ENCODE peak calls at places on chromosomes 4 and X, in ten cellular contexts. O is MG63; B is MM.1S; Y is kidney epithelial cell; Q is CD8-positive, alpha-beta memory T cell; R is adipocyte; K is fibroblast of lung; Z is retinal pigment epithelial cell; P is fibroblast of pulmonary artery; I is coronary artery. H is an unnamed sample.

GRCh38 chr4:174213734-174214101 is 69.7 kb downstream of the FBXO8 start:
- DNase-seq in I (no peak), Z (no peak), P (no peak), Q (no peak), K (no peak), O (no peak), R (no peak), Y (no peak), B (no peak), H (no peak)

GRCh38 chr4:61273237-61273636 is 73.1 kb downstream of the ADGRL3 start:
- DNase-seq in R (peak; percentile 64), I (no peak), Q (no peak), Y (no peak), O (no peak), P (peak; percentile 37), K (no peak), Z (no peak), B (no peak), H (peak; percentile 8)

GRCh38 chr4:73676881-73677323 is 56.7 kb upstream of the RASSF6 start:
- DNase-seq in Z (peak; percentile 46), Q (no peak), B (no peak), I (no peak), P (peak; percentile 55), O (peak; percentile 47), R (no peak), K (peak; percentile 58), Y (peak; percentile 96), H (peak; percentile 59)

GRCh38 chr4:40672528-40673522 is 43.2 kb upstream of the RBM47 start:
- DNase-seq in Y (peak; percentile 99), R (peak; percentile 81), Q (peak; percentile 6), I (no peak), P (peak; percentile 99), B (no peak), Z (peak; percentile 99), O (no peak), K (peak; percentile 100), H (peak; percentile 99)

GRCh38 chr4:112031712-112032328 is 113.4 kb upstream of the FAM241A start:
- DNase-seq in Z (no peak), K (peak; percentile 41), R (peak; percentile 81), P (peak; percentile 75), Q (no peak), B (peak; percentile 57), Y (no peak), I (no peak), O (no peak), H (peak; percentile 68)

GRCh38 chrX:119093991-119094741 is 21.4 kb downstream of the CT47C1 start:
- DNase-seq in K (peak; percentile 13), P (no peak), O (no peak), B (no peak), R (peak; percentile 0), Z (no peak), Y (no peak), I (no peak), Q (no peak), H (peak; percentile 61)

GRCh38 chr4:74665346-74665745 is 129.0 kb downstream of the BTC start:
- DNase-seq in Z (no peak), I (no peak), P (no peak), Q (no peak), O (no peak), R (no peak), Y (no peak), B (no peak), K (no peak), H (no peak)

GRCh38 chrX:10045327-10046000 is 78.3 kb downstream of the CLDN34 start:
- DNase-seq in I (no peak), Q (no peak), Y (no peak), R (no peak), Z (no peak), B (no peak), O (no peak), K (no peak), P (no peak), H (no peak)

GRCh38 chr4:39458505-39459300 is at the start of the genes LIAS and RPL9:
- DNase-seq in Y (peak; percentile 95), B (peak; percentile 99), Q (peak; percentile 93), K (peak; percentile 99), O (peak; percentile 87), P (peak; percentile 100), Z (peak; percentile 99), I (peak; percentile 96), R (peak; percentile 99), H (peak; percentile 100)

GRCh38 chrX:41148553-41148952 is 63.3 kb downstream of the USP9X start:
- DNase-seq in R (peak; percentile 68), I (no peak), B (no peak), K (peak; percentile 80), P (peak; percentile 61), Z (peak; percentile 76), O (no peak), Q (no peak), Y (peak; percentile 19), H (peak; percentile 49)

GRCh38 chr4:145829629-145830395 is 108.8 kb downstream of the ZNF827 start:
- DNase-seq in B (peak; percentile 47), I (no peak), R (no peak), Y (no peak), K (no peak), P (no peak), Q (no peak), O (no peak), Z (no peak), H (no peak)

GRCh38 chr4:163072222-163072621 is 94.5 kb downstream of the NAF1 start:
- DNase-seq in B (no peak), Z (no peak), K (peak; percentile 36), R (no peak), O (no peak), Q (no peak), I (no peak), P (no peak), Y (no peak), H (no peak)

GRCh38 chr4:138445098-138445497 is 202.9 kb upstream of the SLC7A11 start:
- DNase-seq in O (peak; percentile 4), K (peak; percentile 52), I (no peak), R (peak; percentile 50), B (no peak), P (no peak), Z (no peak), Q (no peak), Y (no peak), H (peak; percentile 72)

DNA sequence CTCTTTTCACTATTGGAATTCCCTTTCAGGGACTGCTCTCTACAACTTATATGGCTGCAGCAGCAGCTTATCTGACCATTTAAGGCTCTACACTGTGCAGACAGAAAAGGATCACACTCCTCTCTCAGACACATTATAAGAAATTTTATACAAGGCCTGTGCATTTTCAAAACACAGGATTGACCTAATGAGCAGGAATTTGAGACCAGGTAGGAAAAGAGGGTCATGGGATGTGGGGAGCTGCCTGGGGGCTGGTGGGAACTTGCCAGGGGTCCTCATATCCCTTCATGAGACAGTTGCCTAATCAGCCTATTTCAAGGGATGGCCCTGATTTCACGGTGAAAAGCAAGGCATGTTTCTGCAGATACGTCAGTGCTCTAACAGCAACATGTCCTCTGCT is 77.1 kb downstream of the SORBS2 start:
- DNase-seq in Y (no peak), I (no peak), Q (no peak), P (no peak), Z (no peak), R (no peak), K (no peak), B (no peak), O (no peak), H (no peak)
- H3K4me3 ChIP-seq in Y (no peak overlapping the region), I (no peak overlapping the region), Q (no peak overlapping the region), P (no peak overlapping the region), Z (no peak overlapping the region), R (no peak overlapping the region), K (no peak overlapping the region), B (no peak overlapping the region), O (no peak overlapping the region), H (no peak overlapping the region)

GRCh38 chr4:186724861-186725419 is 1.3 kb upstream of the FAT1 start:
- DNase-seq in Y (no peak), Z (no peak), K (peak; percentile 50), P (peak; percentile 46), Q (no peak), R (peak; percentile 50), B (peak; percentile 23), O (no peak), I (no peak), H (peak; percentile 36)

GRCh38 chr4:186726150-186726439 is 2.4 kb upstream of the FAT1 start:
- DNase-seq in K (no peak), P (no peak), Y (no peak), B (no peak), O (no peak), Z (no peak), R (no peak), I (no peak), Q (no peak), H (no peak)

GRCh38 chr4:186726440-186727148 is 2.9 kb upstream of the FAT1 start:
- DNase-seq in P (peak; percentile 79), R (peak; percentile 92), K (peak; percentile 84), Z (no peak), Q (no peak), O (peak; percentile 63), Y (no peak), B (peak; percentile 62), I (peak; percentile 87), H (peak; percentile 61)

GRCh38 chr4:186724048-186724860 is 598 bp upstream of the FAT1 start:
- DNase-seq in O (peak; percentile 37), K (peak; percentile 61), Y (no peak), P (peak; percentile 66), R (peak; percentile 86), I (peak; percentile 80), Z (no peak), Q (no peak), B (peak; percentile 54), H (peak; percentile 46)

GRCh38 chr4:186725422-186726149 is 1.9 kb upstream of the FAT1 start:
- DNase-seq in Q (no peak), Y (no peak), I (peak; percentile 83), P (peak; percentile 90), B (peak; percentile 77), Z (no peak), K (peak; percentile 87), R (peak; percentile 96), O (peak; percentile 71), H (peak; percentile 84)
- H3K4me3 ChIP-seq in Q (no peak overlapping the region), Y (peak overlapping the region; percentile 98), I (peak overlapping the region; percentile 97), P (peak overlapping the region; percentile 94), B (peak overlapping the region; percentile 64), Z (peak overlapping the region; percentile 99), K (peak overlapping the region; percentile 94), R (peak overlapping the region; percentile 99), O (peak overlapping the region; percentile 69), H (peak overlapping the region; percentile 90)

GRCh38 chr4:31458813-31459212 is 738.6 kb downstream of the PCDH7 start:
- DNase-seq in Y (no peak), I (no peak), O (no peak), R (peak; percentile 83), K (peak; percentile 30), Z (peak; percentile 40), P (peak; percentile 51), B (no peak), Q (no peak), H (peak; percentile 86)

GRCh38 chr4:31455612-31456011 is 735.4 kb downstream of the PCDH7 start:
- DNase-seq in R (no peak), O (no peak), Z (no peak), I (no peak), P (no peak), Y (no peak), K (no peak), Q (no peak), B (no peak), H (no peak)

GRCh38 chr4:31461425-31461824 is 741.3 kb downstream of the PCDH7 start:
- DNase-seq in Q (no peak), K (peak; percentile 34), R (peak; percentile 39), Y (no peak), O (peak; percentile 47), B (no peak), P (no peak), Z (no peak), I (no peak), H (peak; percentile 83)
- H3K4me3 ChIP-seq in Q (no peak overlapping the region), K (no peak overlapping the region), R (no peak overlapping the region), Y (no peak overlapping the region), O (no peak overlapping the region), B (no peak overlapping the region), P (no peak overlapping the region), Z (no peak overlapping the region), I (no peak overlapping the region), H (no peak overlapping the region)

GRCh38 chrX:136147966-136148365 is 633 bp downstream of the FHL1 start:
- DNase-seq in I (no peak), P (no peak), O (no peak), Z (no peak), Y (no peak), Q (no peak), R (peak; percentile 21), B (no peak), K (no peak), H (no peak)
- H3K4me3 ChIP-seq in I (peak overlapping the region; percentile 86), P (peak overlapping the region; percentile 58), O (peak overlapping the region; percentile 48), Z (peak overlapping the region; percentile 46), Y (peak overlapping the region; percentile 53), Q (no peak overlapping the region), R (peak overlapping the region; percentile 82), B (peak overlapping the region; percentile 54), K (peak overlapping the region; percentile 37), H (peak overlapping the region; percentile 56)